ENCODE peak calls at places on chromosomes 13 and 19, in five cellular contexts. V, I, M, H and J are unnamed samples.

GRCh38 chr13:95552208-95552538 is 347 bp upstream of the CLDN10 start:
- DNase-seq in V (no peak), I (no peak), M (no peak), H (no peak), J (no peak)

GRCh38 chr19:1173845-1174809 is at the start of gene SBNO2:
- DNase-seq in V (peak), I (peak), M (peak), H (peak), J (peak)

GRCh38 chr13:73158851-73159250 is 100.0 kb downstream of the KLF5 start:
- DNase-seq in V (peak), I (no peak), M (no peak), H (no peak), J (no peak)

GRCh38 chr19:19366691-19367396 is 38.6 kb upstream of the GATAD2A start:
- DNase-seq in V (peak), I (peak), M (peak), H (peak), J (peak)

GRCh38 chr13:40626977-40627376 is 39.5 kb downstream of the FOXO1 start:
- DNase-seq in V (no peak), I (no peak), M (no peak), H (no peak), J (no peak)

GRCh38 chr13:108227651-108228272 is 9.6 kb downstream of the ABHD13 start:
- DNase-seq in V (peak), I (no peak), M (peak), H (peak), J (peak)

GRCh38 chr13:62510906-62511655 is 1095.4 kb upstream of the PCDH20 start:
- DNase-seq in V (no peak), I (no peak), M (no peak), H (no peak), J (no peak)

GRCh38 chr13:110662105-110662504 is 43.8 kb downstream of the CARS2 start:
- DNase-seq in V (no peak), I (no peak), M (no peak), H (no peak), J (no peak)

GRCh38 chr13:50275392-50276063 is 260.3 kb downstream of the KCNRG start:
- DNase-seq in V (no peak), I (no peak), M (no peak), H (no peak), J (no peak)